ENCODE peak calls at places on chromosomes 2 and 18, in eight cellular contexts. One of them, this sample, is unnamed.

GRCh38 chr2:181372656-181373055 is 84.5 kb upstream of the ITGA4 start:
- DNase-seq in GM12891: no peak
- DNase-seq in stimulated activated CD8-positive, alpha-beta memory T cell treated with anti-CD3 and anti-CD28 coated beads, Interleukin-7, amount 100 ng/mL, for 24 hours: no peak
- DNase-seq in ELR: no peak
- DNase-seq in aorta: no peak
- DNase-seq in fibroblast of mammary gland: no peak
- DNase-seq in CD8-positive, alpha-beta memory T cell: no peak
- DNase-seq in T-helper 1 cell: no peak
- DNase-seq in this sample: no peak

GRCh38 chr2:101337877-101338276 is 29.4 kb upstream of the RNF149 start:
- DNase-seq in T-helper 1 cell: no peak
- DNase-seq in CD8-positive, alpha-beta memory T cell: no peak
- DNase-seq in ELR: peak
- DNase-seq in GM12891: no peak
- DNase-seq in fibroblast of mammary gland: peak
- DNase-seq in aorta: no peak
- DNase-seq in stimulated activated CD8-positive, alpha-beta memory T cell treated with anti-CD3 and anti-CD28 coated beads, Interleukin-7, amount 100 ng/mL, for 24 hours: no peak
- DNase-seq in this sample: no peak

GRCh38 chr2:35846-36245 is 10.5 kb downstream of the FAM110C start:
- DNase-seq in ELR: no peak
- DNase-seq in fibroblast of mammary gland: no peak
- DNase-seq in stimulated activated CD8-positive, alpha-beta memory T cell treated with anti-CD3 and anti-CD28 coated beads, Interleukin-7, amount 100 ng/mL, for 24 hours: no peak
- DNase-seq in aorta: no peak
- DNase-seq in T-helper 1 cell: no peak
- DNase-seq in GM12891: no peak
- DNase-seq in CD8-positive, alpha-beta memory T cell: no peak
- DNase-seq in this sample: no peak

GRCh38 chr2:174023591-174024523 is 58.7 kb upstream of the SP3 start:
- DNase-seq in aorta: no peak
- DNase-seq in fibroblast of mammary gland: peak
- DNase-seq in T-helper 1 cell: no peak
- DNase-seq in CD8-positive, alpha-beta memory T cell: no peak
- DNase-seq in stimulated activated CD8-positive, alpha-beta memory T cell treated with anti-CD3 and anti-CD28 coated beads, Interleukin-7, amount 100 ng/mL, for 24 hours: no peak
- DNase-seq in GM12891: no peak
- DNase-seq in ELR: peak
- DNase-seq in this sample: peak

GRCh38 chr2:44954902-44955592 is 13.5 kb downstream of the SIX3 start:
- DNase-seq in CD8-positive, alpha-beta memory T cell: no peak
- DNase-seq in GM12891: no peak
- DNase-seq in stimulated activated CD8-positive, alpha-beta memory T cell treated with anti-CD3 and anti-CD28 coated beads, Interleukin-7, amount 100 ng/mL, for 24 hours: no peak
- DNase-seq in fibroblast of mammary gland: no peak
- DNase-seq in ELR: no peak
- DNase-seq in aorta: no peak
- DNase-seq in T-helper 1 cell: no peak
- DNase-seq in this sample: no peak

GRCh38 chr2:72999729-73000725 is 71.5 kb downstream of the SFXN5 start:
- DNase-seq in stimulated activated CD8-positive, alpha-beta memory T cell treated with anti-CD3 and anti-CD28 coated beads, Interleukin-7, amount 100 ng/mL, for 24 hours: no peak
- DNase-seq in GM12891: no peak
- DNase-seq in T-helper 1 cell: no peak
- DNase-seq in aorta: no peak
- DNase-seq in fibroblast of mammary gland: peak
- DNase-seq in ELR: peak
- DNase-seq in CD8-positive, alpha-beta memory T cell: no peak
- DNase-seq in this sample: no peak

GRCh38 chr18:70382032-70382431 is 93.2 kb downstream of the SOCS6 start:
- DNase-seq in stimulated activated CD8-positive, alpha-beta memory T cell treated with anti-CD3 and anti-CD28 coated beads, Interleukin-7, amount 100 ng/mL, for 24 hours: no peak
- DNase-seq in GM12891: no peak
- DNase-seq in T-helper 1 cell: no peak
- DNase-seq in fibroblast of mammary gland: no peak
- DNase-seq in ELR: no peak
- DNase-seq in CD8-positive, alpha-beta memory T cell: no peak
- DNase-seq in aorta: no peak
- DNase-seq in this sample: no peak

GRCh38 chr18:29012364-29012763 is 835.4 kb upstream of the CDH2 start:
- DNase-seq in fibroblast of mammary gland: no peak
- DNase-seq in T-helper 1 cell: no peak
- DNase-seq in aorta: no peak
- DNase-seq in stimulated activated CD8-positive, alpha-beta memory T cell treated with anti-CD3 and anti-CD28 coated beads, Interleukin-7, amount 100 ng/mL, for 24 hours: no peak
- DNase-seq in CD8-positive, alpha-beta memory T cell: no peak
- DNase-seq in ELR: no peak
- DNase-seq in GM12891: no peak
- DNase-seq in this sample: no peak

GRCh38 chr2:162113771-162114168 is 38.3 kb downstream of the GCG start:
- DNase-seq in CD8-positive, alpha-beta memory T cell: no peak
- DNase-seq in fibroblast of mammary gland: peak
- DNase-seq in stimulated activated CD8-positive, alpha-beta memory T cell treated with anti-CD3 and anti-CD28 coated beads, Interleukin-7, amount 100 ng/mL, for 24 hours: no peak
- DNase-seq in aorta: no peak
- DNase-seq in GM12891: no peak
- DNase-seq in ELR: peak
- DNase-seq in T-helper 1 cell: no peak
- DNase-seq in this sample: no peak

GRCh38 chr2:229446316-229446715 is 175.2 kb upstream of the PID1 start:
- DNase-seq in ELR: no peak
- DNase-seq in CD8-positive, alpha-beta memory T cell: no peak
- DNase-seq in fibroblast of mammary gland: no peak
- DNase-seq in stimulated activated CD8-positive, alpha-beta memory T cell treated with anti-CD3 and anti-CD28 coated beads, Interleukin-7, amount 100 ng/mL, for 24 hours: no peak
- DNase-seq in aorta: no peak
- DNase-seq in T-helper 1 cell: no peak
- DNase-seq in GM12891: no peak
- DNase-seq in this sample: no peak

GRCh38 chr2:160700006-160700405 is 206.4 kb upstream of the RBMS1 start:
- DNase-seq in fibroblast of mammary gland: no peak
- DNase-seq in T-helper 1 cell: no peak
- DNase-seq in GM12891: no peak
- DNase-seq in aorta: no peak
- DNase-seq in ELR: no peak
- DNase-seq in stimulated activated CD8-positive, alpha-beta memory T cell treated with anti-CD3 and anti-CD28 coated beads, Interleukin-7, amount 100 ng/mL, for 24 hours: no peak
- DNase-seq in CD8-positive, alpha-beta memory T cell: no peak
- DNase-seq in this sample: no peak

GRCh38 chr18:21433436-21433835 is 167.1 kb downstream of the ESCO1 start:
- DNase-seq in T-helper 1 cell: no peak
- DNase-seq in GM12891: no peak
- DNase-seq in fibroblast of mammary gland: peak
- DNase-seq in aorta: no peak
- DNase-seq in CD8-positive, alpha-beta memory T cell: no peak
- DNase-seq in ELR: peak
- DNase-seq in stimulated activated CD8-positive, alpha-beta memory T cell treated with anti-CD3 and anti-CD28 coated beads, Interleukin-7, amount 100 ng/mL, for 24 hours: no peak
- DNase-seq in this sample: no peak

GRCh38 chr2:12325806-12326205 is 390.9 kb upstream of the TRIB2 start:
- DNase-seq in T-helper 1 cell: no peak
- DNase-seq in GM12891: no peak
- DNase-seq in ELR: peak
- DNase-seq in stimulated activated CD8-positive, alpha-beta memory T cell treated with anti-CD3 and anti-CD28 coated beads, Interleukin-7, amount 100 ng/mL, for 24 hours: no peak
- DNase-seq in fibroblast of mammary gland: no peak
- DNase-seq in aorta: peak
- DNase-seq in CD8-positive, alpha-beta memory T cell: no peak
- DNase-seq in this sample: no peak

This sample was measured in GM10248.